ENCODE peak calls at places on chromosomes 6 and 20, in four cellular contexts. F, X, Q and J are unnamed samples.

GRCh38 chr20:23340524-23340923 is 10.1 kb upstream of the NXT1 start:
- DNase-seq in X (peak), Q (peak), F (peak), J (no peak)

GRCh38 chr20:63896136-63896890 is 1.4 kb downstream of the DNAJC5 start:
- DNase-seq in Q (peak), X (no peak), F (peak), J (no peak)

GRCh38 chr6:148973809-148974208 is 227.0 kb downstream of the UST start:
- DNase-seq in X (no peak), F (peak), Q (peak), J (no peak)

GRCh38 chr6:4794140-4794707 is 18.0 kb downstream of the CDYL start:
- DNase-seq in Q (no peak), F (no peak), X (no peak), J (no peak)

GRCh38 chr6:10030942-10031537 is 383.8 kb downstream of the TFAP2A start:
- DNase-seq in Q (peak), F (no peak), X (no peak), J (no peak)

GRCh38 chr6:112298021-112298745 is 43.8 kb upstream of the LAMA4 start:
- DNase-seq in X (no peak), F (peak), Q (no peak), J (no peak)

GRCh38 chr6:107607109-107607508 is 117.2 kb downstream of the SOBP start:
- DNase-seq in Q (no peak), F (no peak), X (no peak), J (no peak)

GRCh38 chr6:69835414-69836179 is 30.8 kb upstream of the COL19A1 start:
- DNase-seq in F (peak), X (no peak), Q (peak), J (no peak)

GRCh38 chr20:19850190-19850533 is 92.1 kb downstream of the RIN2 start:
- DNase-seq in F (no peak), X (no peak), Q (no peak), J (no peak)

GRCh38 chr6:15268130-15268908 is 22.4 kb downstream of the JARID2 start:
- DNase-seq in F (no peak), Q (peak), X (peak), J (peak)

GRCh38 chr20:38551056-38551626 is 29.9 kb upstream of the ADIG start:
- DNase-seq in X (no peak), Q (no peak), F (no peak), J (no peak)

GRCh38 chr20:43583982-43584432 is 6.7 kb upstream of the IFT52 start:
- DNase-seq in Q (no peak), F (peak), X (no peak), J (no peak)

GRCh38 chr6:36432151-36432633 is 10.5 kb downstream of the PXT1 start:
- DNase-seq in F (peak), Q (peak), X (no peak), J (no peak)

GRCh38 chr20:44056010-44056698 is 130.8 kb downstream of the JPH2 start:
- DNase-seq in Q (peak), F (no peak), X (peak), J (peak)

GRCh38 chr6:123676793-123677192 is 40.0 kb upstream of the TRDN start:
- DNase-seq in F (no peak), X (no peak), Q (no peak), J (no peak)

GRCh38 chr20:58244517-58245030 is 16.1 kb upstream of the ANKRD60 start:
- DNase-seq in Q (no peak), X (no peak), F (no peak), J (no peak)

GRCh38 chr6:7542878-7543394 is 1.5 kb downstream of the DSP start:
- DNase-seq in F (peak), X (peak), Q (peak), J (peak)

GRCh38 chr6:4512101-4512500 is 264.1 kb upstream of the CDYL start:
- DNase-seq in Q (no peak), X (no peak), F (no peak), J (no peak)

GRCh38 chr6:27726620-27727023 is 185.6 kb downstream of the OR2B2 start:
- DNase-seq in X (peak), F (peak), Q (peak), J (peak)

GRCh38 chr20:43934833-43935232 is 20.2 kb downstream of the TOX2 start:
- DNase-seq in F (no peak), X (no peak), Q (no peak), J (no peak)

GRCh38 chr6:4822476-4822875 is 46.3 kb downstream of the CDYL start:
- DNase-seq in F (no peak), X (no peak), Q (no peak), J (no peak)

GRCh38 chr6:22448311-22448711 is 121.1 kb upstream of the HDGFL1 start:
- DNase-seq in Q (no peak), X (no peak), F (peak), J (no peak)

DNA sequence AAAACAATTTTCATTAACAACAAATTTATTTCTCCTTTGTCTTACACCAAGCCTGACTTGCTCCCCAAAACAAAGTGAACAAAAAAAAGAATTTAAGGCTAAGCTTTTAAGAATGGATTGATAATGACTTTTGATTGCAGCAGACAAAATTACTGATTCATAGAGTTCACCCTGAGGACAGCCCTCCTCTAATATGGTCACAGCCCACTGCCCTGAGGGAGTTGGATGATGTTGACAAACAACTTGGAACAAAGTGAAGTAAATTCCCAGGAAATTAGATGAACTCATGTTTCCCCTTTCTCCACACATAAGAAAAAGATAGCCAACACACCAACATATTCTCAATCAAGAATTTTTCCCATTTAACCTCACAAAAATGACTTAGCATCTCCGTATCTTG is 7.7 kb upstream of the ISM1 start:
- DNase-seq in Q (no peak), F (no peak), X (no peak), J (no peak)
- H3K56ac ChIP-seq in Q (no peak), F (no peak), X (no peak), J (no peak)

GRCh38 chr20:62066983-62067433 is 1.3 kb upstream of the TAF4 start:
- DNase-seq in Q (peak), X (peak), F (no peak), J (no peak)

GRCh38 chr20:62068997-62069396 is 3.3 kb upstream of the TAF4 start:
- DNase-seq in Q (no peak), X (no peak), F (no peak), J (no peak)

GRCh38 chr20:62065669-62066338 is at the start of gene TAF4:
- DNase-seq in X (peak), F (peak), Q (peak), J (no peak)

GRCh38 chr20:62066339-62066982 is 780 bp upstream of the TAF4 start:
- DNase-seq in X (peak), Q (peak), F (no peak), J (peak)

DNA sequence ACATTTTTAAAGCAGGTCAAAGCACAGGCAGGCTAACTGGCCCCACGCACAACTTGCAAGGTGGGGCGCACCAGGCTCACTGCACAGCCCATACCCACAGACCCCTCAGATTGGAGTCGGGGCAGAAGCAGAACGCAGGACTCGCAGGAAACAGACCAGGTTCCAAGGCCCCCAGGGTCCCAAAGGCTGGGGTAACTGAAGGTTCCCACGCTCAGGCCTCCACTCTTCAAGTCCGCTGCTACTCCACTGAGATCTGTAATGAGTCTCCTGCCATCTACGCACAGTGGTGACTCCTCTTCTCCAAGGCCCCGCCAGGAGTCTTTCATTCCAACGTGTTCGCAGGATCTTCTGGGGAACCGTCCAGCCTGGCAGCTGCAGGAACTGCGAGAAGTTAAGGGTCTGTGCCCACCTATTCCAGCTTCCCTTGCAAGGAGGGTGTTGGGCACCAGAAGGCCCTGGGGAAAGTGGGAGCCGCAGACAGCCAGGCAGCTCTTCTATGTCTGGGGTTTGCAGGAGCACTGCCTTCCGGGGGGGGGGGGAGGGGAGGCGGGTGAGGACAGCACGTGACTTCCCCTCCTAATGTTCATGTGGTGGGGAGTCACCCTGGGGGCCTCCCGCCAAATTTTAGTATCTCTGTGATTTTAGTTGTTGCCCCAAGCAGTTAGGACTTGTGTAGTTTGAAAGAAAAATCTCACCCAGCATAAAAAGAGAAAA is 2.0 kb upstream of the TAF4 start:
- DNase-seq in X (no peak), F (no peak), Q (no peak), J (no peak)
- H3K4me2 ChIP-seq in X (peak), F (no peak), Q (no peak), J (peak)

GRCh38 chr6:129647044-129647443 is 62.9 kb downstream of the ARHGAP18 start:
- DNase-seq in F (no peak), X (no peak), Q (no peak), J (no peak)

GRCh38 chr6:129644567-129645015 is 65.4 kb downstream of the ARHGAP18 start:
- DNase-seq in X (no peak), Q (peak), F (peak), J (no peak)

GRCh38 chr6:129646617-129647016 is 63.4 kb downstream of the ARHGAP18 start:
- DNase-seq in Q (no peak), F (peak), X (no peak), J (no peak)

GRCh38 chr6:129646140-129646569 is 63.8 kb downstream of the ARHGAP18 start:
- DNase-seq in F (no peak), X (no peak), Q (no peak), J (no peak)

GRCh38 chr6:129645371-129646139 is 64.4 kb downstream of the ARHGAP18 start:
- DNase-seq in Q (peak), X (no peak), F (no peak), J (no peak)
- H3K9ac ChIP-seq in Q (no peak), X (no peak), F (peak), J (no peak)

DNA sequence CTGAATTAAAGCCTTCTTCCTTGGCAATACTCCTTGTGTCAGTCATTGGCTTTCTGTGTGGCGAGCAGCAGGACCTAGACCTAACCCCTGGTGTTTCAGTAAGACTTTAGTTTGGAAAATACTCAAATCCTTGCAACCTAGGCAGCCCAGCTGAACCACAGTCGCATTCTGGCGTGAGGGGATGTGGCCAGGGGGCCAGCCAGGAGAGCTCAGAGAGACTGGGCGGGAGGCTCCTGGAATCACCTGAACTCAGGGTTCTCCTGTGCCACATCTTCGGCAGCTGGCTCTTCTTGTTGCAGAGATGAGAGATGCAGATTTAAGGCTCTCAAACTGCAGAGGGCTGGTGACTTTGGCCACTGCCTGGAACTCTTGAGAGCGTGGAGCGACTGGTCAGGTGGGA is 102.7 kb downstream of the SYNDIG1 start:
- DNase-seq in Q (no peak), X (no peak), F (no peak), J (peak)
- H3K56ac ChIP-seq in Q (no peak), X (no peak), F (no peak), J (no peak)

GRCh38 chr6:125219451-125219942 is 65.9 kb downstream of the TPD52L1 start:
- DNase-seq in X (no peak), F (no peak), Q (no peak), J (no peak)
- H3K4me2 ChIP-seq in X (no peak), F (no peak), Q (no peak), J (no peak)

DNA sequence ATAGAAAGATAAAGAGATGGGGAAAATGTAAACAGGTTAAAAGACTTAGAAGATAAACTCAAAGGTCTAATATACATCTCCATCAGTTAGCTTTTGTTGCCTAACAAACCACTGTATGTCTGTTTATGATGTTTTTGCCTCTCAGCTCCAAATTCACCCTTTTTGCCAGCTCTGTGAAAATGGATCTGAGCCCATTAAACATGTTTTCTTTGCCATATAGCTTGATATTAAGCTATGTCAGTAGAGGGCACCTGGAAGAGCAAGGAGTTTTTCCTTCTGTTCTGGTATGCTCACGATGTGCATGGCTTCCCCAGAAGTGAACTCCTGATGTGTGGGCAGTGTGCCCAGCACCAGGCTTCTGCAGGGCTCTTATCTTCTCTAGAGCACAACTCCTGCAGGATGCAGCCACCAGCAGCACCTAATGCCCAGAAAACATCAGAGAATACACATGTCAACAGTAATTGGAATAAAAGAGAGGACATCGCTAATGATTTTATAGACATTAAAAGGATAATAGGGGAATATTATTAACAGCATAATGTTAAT is 14.6 kb upstream of the SNX9 start:
- DNase-seq in Q (no peak), X (no peak), F (no peak), J (no peak)
- H3K9ac ChIP-seq in Q (no peak), X (no peak), F (no peak), J (no peak)

DNA sequence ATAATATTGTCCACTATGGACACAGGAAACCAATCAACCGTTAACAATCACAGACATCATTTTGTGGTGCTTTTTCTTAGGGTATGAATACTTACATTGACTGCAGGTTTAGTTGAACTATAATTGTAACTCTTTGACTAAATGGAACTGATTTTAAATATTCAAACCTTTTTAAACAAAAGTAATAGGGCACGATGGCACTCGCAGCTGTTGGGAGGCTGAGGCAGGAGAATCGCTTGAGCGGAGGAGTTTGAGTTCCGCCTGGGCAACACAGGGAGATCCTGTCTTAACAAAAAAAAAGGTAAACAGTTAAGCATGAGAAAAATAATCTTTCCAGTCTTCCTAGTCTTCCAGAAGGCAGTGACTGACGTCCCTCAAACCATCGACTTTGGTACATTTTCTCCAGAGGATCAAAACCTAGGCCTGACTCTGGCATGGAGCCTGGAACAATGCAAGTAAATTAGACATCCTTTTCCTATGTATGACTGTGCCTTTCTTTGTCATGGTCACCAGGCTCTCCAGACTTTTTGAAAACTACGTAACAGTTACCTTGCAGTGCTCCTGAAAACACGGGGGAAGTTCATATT is 16.6 kb upstream of the PRDM13 start:
- DNase-seq in Q (no peak), X (no peak), F (no peak), J (no peak)
- H3K56ac ChIP-seq in Q (no peak), X (no peak), F (no peak), J (no peak)

GRCh38 chr6:42526616-42527015 is 37.2 kb upstream of the UBR2 start:
- DNase-seq in Q (no peak), F (no peak), X (no peak), J (no peak)

GRCh38 chr6:42520786-42521607 is 42.8 kb upstream of the UBR2 start:
- DNase-seq in Q (no peak), X (no peak), F (peak), J (no peak)

GRCh38 chr6:42525132-42525531 is 38.7 kb upstream of the UBR2 start:
- DNase-seq in F (no peak), X (no peak), Q (no peak), J (no peak)

GRCh38 chr6:42522021-42522420 is 41.8 kb upstream of the UBR2 start:
- DNase-seq in X (no peak), Q (no peak), F (peak), J (no peak)

GRCh38 chr6:42523158-42523814 is 40.5 kb upstream of the UBR2 start:
- DNase-seq in F (peak), Q (no peak), X (no peak), J (no peak)
- H3K4me2 ChIP-seq in F (no peak), Q (no peak), X (no peak), J (no peak)

GRCh38 chr20:50425076-50425475 is 85.1 kb upstream of the PTPN1 start:
- DNase-seq in F (no peak), X (no peak), Q (no peak), J (no peak)

GRCh38 chr20:50420380-50420779 is 89.8 kb upstream of the PTPN1 start:
- DNase-seq in F (no peak), Q (no peak), X (no peak), J (no peak)

GRCh38 chr20:50421356-50422340 is 88.5 kb upstream of the PTPN1 start:
- DNase-seq in X (no peak), Q (no peak), F (no peak), J (no peak)

GRCh38 chr20:50426865-50427739 is 83.1 kb upstream of the PTPN1 start:
- DNase-seq in F (no peak), X (no peak), Q (no peak), J (no peak)

GRCh38 chr20:50423758-50424157 is 86.4 kb upstream of the PTPN1 start:
- DNase-seq in Q (no peak), X (no peak), F (no peak), J (no peak)
- H3K9ac ChIP-seq in Q (no peak), X (no peak), F (peak), J (no peak)

GRCh38 chr6:2623348-2623747 is 127.4 kb downstream of the MYLK4 start:
- DNase-seq in F (no peak), Q (no peak), X (no peak), J (no peak)

GRCh38 chr6:2622683-2623082 is 128.0 kb downstream of the MYLK4 start:
- DNase-seq in F (no peak), Q (no peak), X (no peak), J (no peak)

GRCh38 chr6:2624177-2624576 is 126.5 kb downstream of the MYLK4 start:
- DNase-seq in X (no peak), Q (no peak), F (no peak), J (no peak)

GRCh38 chr6:2626381-2626780 is 124.3 kb downstream of the MYLK4 start:
- DNase-seq in F (peak), X (no peak), Q (no peak), J (no peak)

DNA sequence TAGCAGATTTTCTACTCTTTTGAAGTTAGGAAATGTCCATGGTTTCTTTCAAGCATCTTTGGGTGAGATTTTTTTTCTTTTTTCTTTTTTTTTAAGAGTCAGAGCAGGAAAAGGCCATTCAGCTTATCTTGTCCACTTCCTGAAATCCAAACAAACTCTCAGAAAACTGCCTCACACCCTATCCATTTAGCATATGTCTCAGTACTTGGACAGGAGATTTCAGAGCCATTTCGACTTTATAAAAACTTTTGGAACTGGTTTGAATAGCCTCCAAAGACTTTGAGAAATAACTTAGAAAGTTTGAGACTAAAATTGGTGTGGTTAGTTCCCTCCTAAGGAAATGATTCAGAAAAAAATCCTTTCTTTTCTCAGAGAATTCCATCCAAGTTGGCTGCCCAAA is 125.1 kb downstream of the MYLK4 start:
- DNase-seq in Q (no peak), X (no peak), F (peak), J (no peak)
- H3K56ac ChIP-seq in Q (no peak), X (no peak), F (no peak), J (no peak)